ENCODE peak calls at places on chromosome 18, in five cellular contexts. N is H1, T is trophoblast cell, A is neuronal stem cell, F is mesenchymal stem cell. Y is an unnamed sample.

GRCh38 chr18:9008709-9009635 is 93.5 kb upstream of the NDUFV2 start:
- DNase-seq in N (no peak), A (no peak), T (no peak), F (no peak), Y (no peak)

GRCh38 chr18:52700116-52700515 is 360.1 kb downstream of the DCC start:
- DNase-seq in N (no peak), A (no peak), F (no peak), T (no peak), Y (no peak)

GRCh38 chr18:49360582-49360981 is 99.9 kb downstream of the DYM start:
- DNase-seq in F (peak), A (no peak), T (peak), N (no peak), Y (no peak)

GRCh38 chr18:62777814-62778213 is 62.5 kb downstream of the PHLPP1 start:
- DNase-seq in F (no peak), T (peak), A (no peak), N (no peak), Y (no peak)

GRCh38 chr18:54776282-54776977 is 51.8 kb upstream of the RAB27B start:
- DNase-seq in N (no peak), T (peak), F (peak), A (no peak), Y (no peak)

GRCh38 chr18:9989481-9989880 is 75.7 kb downstream of the VAPA start:
- DNase-seq in T (no peak), N (no peak), A (no peak), F (no peak), Y (no peak)

GRCh38 chr18:49021433-49022129 is 70.8 kb upstream of the SMAD7 start:
- DNase-seq in T (peak), F (peak), A (no peak), N (peak), Y (peak)

GRCh38 chr18:48455555-48456478 is 46.6 kb upstream of the ZBTB7C start:
- DNase-seq in N (no peak), F (peak), A (no peak), T (no peak), Y (no peak)

GRCh38 chr18:51668101-51668500 is 470.6 kb upstream of the MEX3C start:
- DNase-seq in T (peak), N (no peak), A (peak), F (peak), Y (peak)

GRCh38 chr18:62981566-62981965 is 266.2 kb downstream of the PHLPP1 start:
- DNase-seq in N (no peak), F (no peak), A (no peak), T (no peak), Y (no peak)

GRCh38 chr18:49151482-49151881 is 200.7 kb upstream of the SMAD7 start:
- DNase-seq in T (no peak), N (no peak), A (no peak), F (no peak), Y (no peak)

GRCh38 chr18:48009116-48009825 is 78.8 kb upstream of the SMAD2 start:
- DNase-seq in T (no peak), A (no peak), F (no peak), N (no peak), Y (no peak)

GRCh38 chr18:31105733-31106132 is 3.5 kb upstream of the DSC2 start:
- DNase-seq in A (no peak), F (no peak), T (no peak), N (no peak), Y (no peak)

GRCh38 chr18:62060820-62061219 is 126.0 kb downstream of the PIGN start:
- DNase-seq in T (no peak), A (no peak), N (no peak), F (no peak), Y (no peak)

GRCh38 chr18:26477828-26478466 is 70.4 kb downstream of the KCTD1 start:
- DNase-seq in N (no peak), T (peak), F (no peak), A (no peak), Y (no peak)

GRCh38 chr18:45916302-45916701 is 50.8 kb downstream of the EPG5 start:
- DNase-seq in N (no peak), A (no peak), F (no peak), T (peak), Y (no peak)

DNA sequence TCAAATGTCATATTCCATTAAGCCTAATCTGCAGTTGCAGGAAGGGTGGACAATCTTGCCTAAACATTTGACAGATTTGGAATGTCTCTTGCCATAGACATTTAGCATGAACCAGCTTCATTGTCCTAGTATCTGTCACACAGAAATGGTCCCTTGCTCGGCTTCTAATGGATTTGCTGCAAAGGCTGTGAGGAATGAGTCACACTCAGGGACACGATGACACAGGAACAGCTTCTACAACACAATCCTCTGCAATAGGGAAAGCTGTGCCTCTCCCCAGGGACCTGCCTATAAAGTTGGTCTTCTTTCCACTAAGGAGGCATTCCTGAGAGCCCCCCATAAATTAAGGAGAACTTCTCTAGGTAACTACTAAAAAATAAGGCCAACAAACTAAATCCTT is 155.1 kb upstream of the L3MBTL4 start:
- DNase-seq in A (no peak), N (no peak), F (no peak), T (peak), Y (no peak)
- H2BK12ac ChIP-seq in A (no peak), N (no peak), F (no peak), T (no peak), Y (no peak)

DNA sequence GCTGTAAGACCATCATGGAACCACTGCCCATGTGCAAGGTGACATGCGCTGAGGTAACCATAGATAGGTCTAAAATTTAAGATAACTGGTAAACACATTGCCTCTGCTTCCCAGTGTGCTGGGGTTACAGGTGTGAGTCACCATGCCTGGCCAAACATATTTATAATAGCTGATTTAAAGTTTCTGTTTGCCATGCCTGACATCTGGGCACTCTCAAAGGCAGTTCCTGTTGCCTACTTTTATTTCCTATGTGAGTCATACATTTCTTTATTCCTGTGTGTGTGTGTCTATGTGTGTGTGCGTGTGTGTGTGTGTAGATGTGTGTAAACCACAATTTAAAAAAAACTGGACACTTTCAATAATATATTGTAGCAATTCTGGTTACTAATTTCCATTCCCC is 415.2 kb upstream of the NETO1 start:
- DNase-seq in A (no peak), N (no peak), F (peak), T (no peak), Y (no peak)
- H3K4me2 ChIP-seq in A (no peak), N (no peak), F (no peak), T (no peak), Y (no peak)

GRCh38 chr18:2448565-2449151 is 122.6 kb downstream of the METTL4 start:
- DNase-seq in T (peak), N (no peak), F (no peak), A (no peak), Y (no peak)

DNA sequence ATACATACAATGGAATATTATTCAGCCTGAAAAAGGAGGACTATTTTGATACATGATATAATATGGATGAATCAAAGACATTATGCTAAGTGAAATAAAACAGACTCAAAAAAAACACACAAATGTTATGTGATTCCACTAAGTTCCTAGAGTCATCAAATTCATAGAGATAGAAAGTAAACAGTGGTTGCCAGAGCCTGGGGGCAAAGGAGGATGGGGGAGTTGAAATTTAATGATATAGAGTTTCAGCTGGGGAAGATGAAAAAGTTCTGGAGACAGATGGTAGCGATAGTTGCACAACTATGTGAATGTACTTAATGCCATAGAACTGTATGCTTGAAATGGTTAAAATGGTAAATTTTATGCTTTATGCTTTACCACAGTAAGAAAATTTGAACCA is 119.7 kb downstream of the METTL4 start:
- DNase-seq in F (no peak), T (no peak), A (no peak), N (no peak), Y (no peak)
- H2BK12ac ChIP-seq in F (no peak), T (no peak), A (no peak), N (no peak), Y (no peak)

GRCh38 chr18:13338318-13338717 is 119.8 kb downstream of the LDLRAD4 start:
- DNase-seq in A (no peak), T (no peak), N (no peak), F (no peak), Y (no peak)
- H3K4me2 ChIP-seq in A (no peak), T (no peak), N (no peak), F (no peak), Y (no peak)

GRCh38 chr18:77634495-77634894 is 384.8 kb downstream of the GALR1 start:
- DNase-seq in T (no peak), F (no peak), A (no peak), N (no peak), Y (no peak)
- H2BK12ac ChIP-seq in T (no peak), F (no peak), A (no peak), N (no peak), Y (no peak)

GRCh38 chr18:28136071-28136470 is 40.9 kb downstream of the CDH2 start:
- DNase-seq in N (no peak), F (no peak), A (no peak), T (no peak), Y (no peak)

GRCh38 chr18:28127228-28127627 is 49.7 kb downstream of the CDH2 start:
- DNase-seq in A (no peak), N (no peak), F (no peak), T (no peak), Y (no peak)

GRCh38 chr18:28134774-28135173 is 42.2 kb downstream of the CDH2 start:
- DNase-seq in N (no peak), A (no peak), F (no peak), T (no peak), Y (no peak)

GRCh38 chr18:28127763-28128737 is 48.9 kb downstream of the CDH2 start:
- DNase-seq in A (no peak), T (no peak), N (no peak), F (peak), Y (no peak)

DNA sequence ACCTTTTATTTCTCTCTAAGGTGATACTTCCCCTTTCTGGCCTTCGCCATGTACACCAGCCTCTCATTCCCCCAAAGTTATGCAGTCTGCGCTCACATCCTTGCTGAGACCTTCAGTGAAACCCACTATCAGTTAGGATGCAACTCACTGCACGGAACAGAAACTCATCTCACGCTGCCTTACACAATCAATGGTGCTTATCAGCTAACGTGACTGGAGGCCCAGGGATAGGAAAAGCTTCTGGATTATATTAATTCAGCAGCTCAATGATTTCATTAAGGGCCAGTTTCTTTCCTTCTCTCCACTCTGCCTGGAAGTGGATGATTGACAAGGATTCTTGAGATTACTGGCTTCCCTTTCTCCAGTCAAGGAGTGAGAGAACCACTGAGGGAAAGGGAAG is 44.8 kb downstream of the CDH2 start:
- DNase-seq in F (peak), A (no peak), N (no peak), T (no peak), Y (no peak)
- H3K4me2 ChIP-seq in F (no peak), A (no peak), N (no peak), T (no peak), Y (no peak)

GRCh38 chr18:37553633-37554398 is 11.8 kb downstream of the CELF4 start:
- DNase-seq in F (no peak), N (no peak), A (no peak), T (no peak), Y (peak)

GRCh38 chr18:37550118-37550875 is 15.3 kb downstream of the CELF4 start:
- DNase-seq in A (no peak), T (no peak), F (no peak), N (no peak), Y (no peak)

GRCh38 chr18:37551249-37551648 is 14.3 kb downstream of the CELF4 start:
- DNase-seq in T (no peak), N (no peak), A (no peak), F (no peak), Y (no peak)

GRCh38 chr18:37551846-37552245 is 13.8 kb downstream of the CELF4 start:
- DNase-seq in T (no peak), F (no peak), A (no peak), N (no peak), Y (no peak)

DNA sequence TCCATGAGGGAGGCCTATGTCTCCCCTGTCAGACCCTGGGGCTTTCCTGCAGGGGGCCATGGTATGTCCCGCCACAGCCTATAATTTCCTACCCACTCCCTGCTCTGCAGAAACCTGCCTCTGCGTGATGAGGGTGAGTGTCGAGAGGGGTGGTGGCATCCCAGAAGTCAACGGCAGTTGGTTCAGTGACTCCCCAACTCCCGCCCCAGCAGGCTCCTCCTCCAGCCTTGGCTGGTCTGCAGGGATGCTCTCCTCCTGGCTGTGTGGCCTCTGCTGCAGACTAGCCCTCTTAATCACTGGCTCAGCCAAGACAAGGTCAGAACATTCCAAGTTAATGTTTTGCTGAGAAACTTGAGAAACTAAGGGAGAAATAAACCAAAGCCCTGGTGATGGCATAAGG is 13.3 kb downstream of the CELF4 start:
- DNase-seq in N (no peak), F (no peak), T (no peak), A (no peak), Y (no peak)
- H2BK12ac ChIP-seq in N (peak), F (no peak), T (no peak), A (no peak), Y (no peak)

DNA sequence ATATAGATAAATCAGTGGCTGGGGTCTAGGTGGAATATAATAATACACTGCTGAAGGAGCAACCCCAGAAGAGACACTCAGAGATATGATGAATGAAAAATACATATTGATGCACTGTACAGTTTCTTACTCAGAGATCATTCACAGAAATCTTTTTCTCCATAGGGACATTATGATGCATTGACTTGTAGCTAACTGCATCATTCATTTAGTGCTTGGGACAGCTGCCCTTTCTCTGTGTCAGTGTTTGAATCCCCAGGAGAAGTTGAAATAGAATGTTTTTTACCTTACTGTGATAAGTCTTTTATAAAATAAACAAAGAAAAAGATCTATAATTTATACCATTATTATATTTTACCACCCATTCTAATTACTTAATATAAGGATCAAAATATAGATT is 91.7 kb upstream of the DSEL start:
- DNase-seq in T (no peak), F (no peak), N (no peak), A (no peak), Y (no peak)
- H3K4me2 ChIP-seq in T (no peak), F (no peak), N (no peak), A (no peak), Y (no peak)

GRCh38 chr18:77173274-77174030 is 40.9 kb upstream of the MBP start:
- DNase-seq in N (no peak), T (no peak), F (no peak), A (no peak), Y (no peak)
- H2BK12ac ChIP-seq in N (no peak), T (no peak), F (no peak), A (no peak), Y (no peak)

Y was measured in H9.